ENCODE peak calls at places on chromosome 2, in ten cellular contexts. G is HCT116, H is GM23338, V is breast epithelium, Z is prostate gland, S is GM12878, T is sigmoid colon, W is HepG2, U is transverse colon, Y is esophagus muscularis mucosa. L is an unnamed sample.

GRCh38 chr2:173881466-173881865 is 83.7 kb downstream of the SP3 start:
- DNase-seq in G (no peak), H (no peak), V (no peak), Z (no peak), S (no peak), T (no peak), W (no peak), U (peak), Y (no peak), L (peak)

GRCh38 chr2:12090590-12090989 is 344.2 kb downstream of the LPIN1 start:
- DNase-seq in G (no peak), H (no peak), V (no peak), Z (no peak), S (no peak), T (no peak), W (no peak), U (no peak), Y (no peak), L (no peak)

GRCh38 chr2:169670215-169670651 is 24.0 kb downstream of the CFAP210 start:
- DNase-seq in G (no peak), H (no peak), V (no peak), Z (no peak), S (no peak), T (no peak), W (peak), U (no peak), Y (no peak), L (no peak)

GRCh38 chr2:233209978-233210680 is 41.3 kb upstream of the ATG16L1 start:
- DNase-seq in G (no peak), H (no peak), V (no peak), Z (no peak), S (no peak), T (no peak), W (no peak), U (no peak), Y (no peak), L (no peak)

GRCh38 chr2:189676471-189676870 is 2.0 kb downstream of the ANKAR start:
- DNase-seq in G (no peak), H (no peak), V (no peak), Z (no peak), S (no peak), T (no peak), W (no peak), U (no peak), Y (no peak), L (no peak)

GRCh38 chr2:20509766-20510490 is 63.1 kb downstream of the RHOB start:
- DNase-seq in G (peak), H (peak), V (peak), Z (peak), S (no peak), T (peak), W (peak), U (peak), Y (no peak), L (no peak)

GRCh38 chr2:196182439-196183171 is 11.2 kb upstream of the STK17B start:
- DNase-seq in G (no peak), H (no peak), V (no peak), Z (no peak), S (peak), T (no peak), W (no peak), U (no peak), Y (no peak), L (no peak)

GRCh38 chr2:237156131-237156856 is 70.6 kb downstream of the COPS8 start:
- DNase-seq in G (no peak), H (no peak), V (no peak), Z (no peak), S (no peak), T (peak), W (no peak), U (peak), Y (peak), L (no peak)

GRCh38 chr2:108612514-108613183 is 78.4 kb downstream of the LIMS1 start:
- DNase-seq in G (no peak), H (no peak), V (no peak), Z (no peak), S (peak), T (no peak), W (no peak), U (peak), Y (no peak), L (no peak)

GRCh38 chr2:212619954-212620353 is 81.4 kb upstream of the ERBB4 start:
- DNase-seq in G (no peak), H (no peak), V (no peak), Z (no peak), S (no peak), T (no peak), W (no peak), U (no peak), Y (no peak), L (no peak)

GRCh38 chr2:11710210-11710609 is 36.2 kb upstream of the LPIN1 start:
- DNase-seq in G (no peak), H (no peak), V (peak), Z (no peak), S (no peak), T (peak), W (no peak), U (no peak), Y (no peak), L (no peak)

GRCh38 chr2:149902104-149902503 is 314.5 kb upstream of the MMADHC start:
- DNase-seq in G (no peak), H (no peak), V (no peak), Z (no peak), S (no peak), T (no peak), W (no peak), U (no peak), Y (no peak), L (no peak)

GRCh38 chr2:77149565-77149964 is 372.6 kb downstream of the LRRTM4 start:
- DNase-seq in G (no peak), H (no peak), V (no peak), Z (no peak), S (no peak), T (no peak), W (no peak), U (no peak), Y (no peak), L (no peak)

GRCh38 chr2:43370705-43371104 is 144.3 kb upstream of the ZFP36L2 start:
- DNase-seq in G (no peak), H (no peak), V (no peak), Z (peak), S (no peak), T (no peak), W (no peak), U (no peak), Y (no peak), L (no peak)

GRCh38 chr2:188853307-188853706 is 120.9 kb upstream of the COL3A1 start:
- DNase-seq in G (no peak), H (no peak), V (no peak), Z (no peak), S (no peak), T (no peak), W (no peak), U (no peak), Y (no peak), L (no peak)

GRCh38 chr2:213288913-213289700 is 4.8 kb downstream of the SPAG16 start:
- DNase-seq in G (no peak), H (no peak), V (no peak), Z (no peak), S (no peak), T (no peak), W (no peak), U (no peak), Y (no peak), L (no peak)

GRCh38 chr2:209368924-209369323 is 54.9 kb upstream of the MAP2 start:
- DNase-seq in G (peak), H (no peak), V (peak), Z (peak), S (peak), T (no peak), W (peak), U (peak), Y (no peak), L (no peak)
- TF ChIP-seq POLR2AphosphoS5 in G (peak), H (no peak), V (peak), Z (peak), S (no peak), T (peak), W (no peak), U (no peak), Y (peak), L (no peak)

DNA sequence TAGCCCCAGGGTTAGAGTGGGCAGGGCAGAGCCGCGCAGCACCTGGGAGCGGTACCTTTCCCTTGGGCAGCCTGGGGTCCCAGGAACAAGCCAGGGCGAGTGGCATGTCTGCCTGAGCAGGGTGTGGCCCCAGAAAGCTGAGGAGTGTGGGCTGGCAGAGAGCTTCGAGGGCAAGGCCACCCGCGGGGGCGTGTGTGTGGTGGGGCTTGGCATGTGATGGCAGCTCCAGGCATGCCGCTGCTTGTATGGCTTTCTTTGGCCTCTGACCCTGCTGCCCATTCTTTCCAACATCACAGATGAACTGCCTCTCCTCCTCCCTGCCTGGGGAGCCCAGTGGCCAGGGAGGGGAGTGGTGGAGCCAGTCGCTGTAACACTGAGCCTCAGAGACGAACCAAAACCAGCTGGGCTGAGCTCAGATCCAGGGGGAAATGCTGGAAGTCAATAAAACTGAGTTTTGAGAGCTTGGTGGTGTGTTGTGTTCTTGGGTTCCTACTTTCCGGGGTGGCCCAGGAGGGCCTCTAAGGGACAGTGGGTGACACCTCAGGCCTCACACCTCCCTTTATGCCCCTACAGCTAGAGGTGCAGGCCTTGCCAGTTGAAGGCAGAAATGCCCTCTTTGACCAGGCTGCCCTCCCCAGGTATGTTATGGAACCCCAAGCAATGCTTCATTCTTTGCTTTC is 7.4 kb downstream of the DNAJB2 start:
- DNase-seq in G (no peak), H (peak), V (peak), Z (no peak), S (no peak), T (peak), W (no peak), U (no peak), Y (no peak), L (no peak)
- TF ChIP-seq POLR2AphosphoS5 in G (no peak), H (no peak), V (no peak), Z (no peak), S (no peak), T (no peak), W (no peak), U (no peak), Y (no peak), L (no peak)

DNA sequence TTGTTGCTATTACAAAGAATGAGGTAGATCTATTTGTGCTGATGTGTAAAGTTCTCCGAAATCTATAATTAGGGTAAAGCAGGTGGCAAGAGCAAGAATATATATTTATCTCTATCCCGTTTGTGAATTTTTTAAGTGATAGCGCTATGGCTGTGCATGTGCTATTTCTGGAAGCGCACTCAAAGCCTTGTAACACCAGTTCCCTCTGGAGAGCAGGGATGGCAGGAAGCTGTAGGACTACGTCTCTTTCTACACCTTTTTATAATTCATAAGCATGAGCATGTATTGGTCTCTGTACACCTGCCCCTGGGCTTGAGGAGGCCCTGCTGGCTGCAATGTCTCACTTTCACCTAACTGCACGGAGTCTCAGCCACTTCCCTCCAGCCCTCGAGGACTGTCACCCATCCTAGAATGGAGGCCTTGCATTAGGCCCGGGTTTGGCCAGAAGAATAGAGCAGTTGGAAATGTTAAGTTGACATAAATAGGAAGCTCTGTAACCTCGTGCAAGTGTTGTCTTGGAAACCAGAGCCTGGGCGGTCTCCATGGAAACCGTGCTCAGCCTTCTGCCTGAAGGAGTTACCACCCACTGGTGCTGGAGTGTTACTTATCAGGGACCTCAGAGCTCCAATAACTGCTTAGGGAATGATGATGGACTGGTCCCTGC is 20.9 kb downstream of the ITM2C start:
- DNase-seq in G (no peak), H (peak), V (no peak), Z (no peak), S (no peak), T (no peak), W (no peak), U (no peak), Y (no peak), L (no peak)
- TF ChIP-seq POLR2AphosphoS5 in G (no peak), H (no peak), V (no peak), Z (no peak), S (no peak), T (no peak), W (no peak), U (no peak), Y (no peak), L (no peak)

DNA sequence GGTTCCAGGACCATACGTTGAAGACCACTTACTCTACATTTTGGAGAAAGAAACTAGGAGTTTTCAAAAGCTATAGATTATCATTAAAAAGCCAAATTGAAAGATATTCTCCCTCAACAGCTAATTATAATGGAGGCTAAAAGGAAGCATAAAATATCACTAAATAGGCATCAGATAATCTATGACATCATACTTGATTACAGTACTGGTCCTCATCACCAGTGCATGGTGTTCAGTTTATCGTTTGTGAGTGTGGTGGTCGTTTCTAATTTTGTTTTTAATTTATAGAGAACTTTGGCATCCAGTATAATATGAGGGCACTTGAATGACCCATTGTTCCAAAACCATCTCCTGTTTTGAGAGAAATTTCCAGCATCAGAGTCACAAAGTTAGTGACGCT is 80.9 kb downstream of the HNRNPLL start:
- DNase-seq in G (no peak), H (no peak), V (no peak), Z (no peak), S (no peak), T (no peak), W (no peak), U (no peak), Y (no peak), L (no peak)
- TF ChIP-seq POLR2AphosphoS5 in G (no peak), H (no peak), V (no peak), Z (no peak), S (no peak), T (no peak), W (no peak), U (no peak), Y (no peak), L (no peak)